ENCODE peak calls at places on chromosomes 16 and 17, in ten cellular contexts. A is neuronal stem cell, E is H1, X is uterus, D is psoas muscle, L is AG04450, I is right cardiac atrium, O is heart right ventricle, P is choroid plexus epithelial cell, H is foreskin fibroblast. J is an unnamed sample.

GRCh38 chr16:85421338-85422123 is 191.6 kb upstream of the GSE1 start:
- DNase-seq in L (no peak), A (no peak), I (no peak), X (peak), P (no peak), O (no peak), D (no peak), E (peak), H (no peak), J (no peak)

GRCh38 chr17:80832266-80832676 is 159.4 kb upstream of the CHMP6 start:
- DNase-seq in L (peak), D (no peak), P (peak), O (peak), I (no peak), A (no peak), E (no peak), X (peak), H (peak), J (no peak)

GRCh38 chr17:69607162-69607834 is 192.8 kb downstream of the MAP2K6 start:
- DNase-seq in X (peak), E (peak), I (peak), A (peak), P (peak), L (peak), O (peak), D (peak), H (peak), J (peak)

GRCh38 chr17:9828296-9829059 is 2.8 kb downstream of the GLP2R start:
- DNase-seq in E (no peak), H (no peak), P (peak), I (no peak), D (no peak), L (no peak), X (no peak), O (no peak), A (no peak), J (no peak)

GRCh38 chr17:61227866-61228265 is 171.8 kb upstream of the TBX2 start:
- DNase-seq in L (no peak), D (no peak), O (no peak), X (no peak), H (no peak), I (no peak), P (no peak), A (no peak), E (no peak), J (no peak)

GRCh38 chr16:4968879-4969278 is 10.7 kb downstream of the SEC14L5 start:
- DNase-seq in H (no peak), A (no peak), E (no peak), L (no peak), X (no peak), O (no peak), I (no peak), D (no peak), P (no peak), J (no peak)

GRCh38 chr17:68972119-68972704 is 17.0 kb upstream of the ABCA8 start:
- DNase-seq in O (no peak), X (no peak), P (peak), E (no peak), D (no peak), I (no peak), H (peak), A (peak), L (no peak), J (no peak)

GRCh38 chr16:55467898-55468297 is 11.1 kb upstream of the MMP2 start:
- DNase-seq in I (no peak), X (no peak), H (no peak), L (no peak), P (no peak), O (no peak), D (no peak), A (no peak), E (no peak), J (no peak)

GRCh38 chr17:57493625-57494024 is 237.3 kb downstream of the MSI2 start:
- DNase-seq in L (no peak), P (no peak), A (no peak), X (no peak), O (no peak), H (no peak), I (no peak), E (no peak), D (no peak), J (no peak)

GRCh38 chr17:72719582-72720493 is 372.6 kb downstream of the SLC39A11 start:
- DNase-seq in D (no peak), I (no peak), E (no peak), H (no peak), P (peak), O (no peak), L (no peak), X (no peak), A (no peak), J (no peak)

GRCh38 chr16:69366431-69366830 is 14.8 kb upstream of the TMED6 start:
- DNase-seq in P (no peak), I (no peak), O (no peak), D (no peak), E (no peak), H (no peak), A (no peak), X (no peak), L (no peak), J (no peak)

GRCh38 chr17:79832211-79833109 is 6.8 kb downstream of the CBX4 start:
- DNase-seq in O (peak), L (no peak), A (no peak), E (peak), D (no peak), I (no peak), X (no peak), H (no peak), P (peak), J (no peak)

GRCh38 chr17:33725675-33726271 is 432.7 kb upstream of the ASIC2 start:
- DNase-seq in E (peak), P (peak), I (peak), H (no peak), X (no peak), D (peak), O (peak), L (no peak), A (peak), J (no peak)

GRCh38 chr16:81708459-81709368 is 70.4 kb upstream of the PLCG2 start:
- DNase-seq in L (no peak), E (no peak), H (no peak), D (no peak), P (no peak), A (no peak), X (no peak), O (no peak), I (no peak), J (no peak)

GRCh38 chr16:8826278-8826879 is 28.7 kb downstream of the PMM2 start:
- DNase-seq in I (no peak), X (no peak), P (no peak), H (no peak), E (no peak), A (no peak), L (no peak), O (no peak), D (no peak), J (no peak)

GRCh38 chr17:82350182-82351030 is 8.6 kb upstream of the TEX19 start:
- DNase-seq in I (no peak), H (no peak), L (no peak), E (no peak), D (no peak), P (no peak), O (no peak), A (no peak), X (no peak), J (no peak)

GRCh38 chr16:11094075-11094593 is 149.8 kb downstream of the CLEC16A start:
- DNase-seq in L (peak), E (no peak), D (no peak), P (peak), X (no peak), O (no peak), H (no peak), I (no peak), A (no peak), J (no peak)

GRCh38 chr16:75238853-75239371 is 12.5 kb downstream of the BCAR1 start:
- DNase-seq in X (no peak), E (no peak), A (no peak), L (no peak), O (peak), H (no peak), D (no peak), P (no peak), I (no peak), J (no peak)

GRCh38 chr17:65850486-65850885 is 289.0 kb upstream of the AXIN2 start:
- DNase-seq in L (no peak), I (no peak), E (no peak), D (no peak), O (no peak), A (no peak), X (no peak), H (peak), P (peak), J (peak)

GRCh38 chr16:27431773-27432599 is 30.0 kb downstream of the IL21R start:
- DNase-seq in D (no peak), H (peak), I (no peak), P (peak), X (no peak), E (peak), O (peak), L (no peak), A (no peak), J (no peak)

GRCh38 chr16:70679653-70680494 is 6.0 kb downstream of the MTSS2 start:
- DNase-seq in A (no peak), L (no peak), E (peak), D (peak), H (no peak), P (no peak), I (peak), O (no peak), X (no peak), J (no peak)

DNA sequence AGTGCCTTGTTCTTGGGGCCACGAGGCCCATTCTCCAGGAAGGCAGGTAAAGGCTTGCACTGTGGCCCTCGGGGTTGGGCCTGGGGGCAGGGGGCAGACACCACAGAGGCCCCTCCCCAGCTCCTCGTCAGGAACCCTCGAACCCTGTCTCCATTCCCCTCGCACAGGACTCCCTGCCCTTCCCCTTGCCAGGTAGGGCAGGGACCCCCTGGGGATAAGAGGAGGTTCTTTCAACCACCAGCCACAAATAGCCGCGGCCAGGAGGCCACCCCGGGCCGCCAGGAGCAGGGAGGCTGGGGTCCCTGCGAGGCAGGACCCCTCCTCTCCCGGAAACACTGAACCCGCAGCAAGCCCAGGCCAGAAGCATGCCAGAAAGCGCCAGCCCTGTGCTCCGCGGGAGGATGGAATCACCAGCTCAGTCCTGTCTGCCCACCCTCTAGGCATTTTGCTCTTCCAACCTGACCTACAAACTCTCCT is 45.6 kb downstream of the SLC47A1 start:
- DNase-seq in X (no peak), I (no peak), E (peak), A (no peak), P (no peak), D (no peak), H (no peak), O (no peak), L (no peak), J (no peak)
- H3K4me3 ChIP-seq in X (peak), I (no peak), E (peak), A (peak), P (no peak), D (peak), H (no peak), O (peak), L (no peak), J (no peak)

GRCh38 chr17:50636804-50637195 is 2.1 kb downstream of the ABCC3 start:
- DNase-seq in L (no peak), P (no peak), H (no peak), A (no peak), I (no peak), E (no peak), X (no peak), D (no peak), O (no peak), J (no peak)
- H3K4me3 ChIP-seq in L (no peak), P (no peak), H (no peak), A (no peak), I (no peak), E (no peak), X (no peak), D (no peak), O (no peak), J (no peak)

GRCh38 chr17:37696366-37696765 is 48.5 kb downstream of the HNF1B start:
- DNase-seq in D (no peak), P (no peak), O (no peak), A (no peak), H (no peak), L (no peak), E (no peak), I (no peak), X (no peak), J (no peak)

GRCh38 chr17:37691807-37692206 is 48.6 kb upstream of the DDX52 start:
- DNase-seq in A (no peak), P (no peak), O (no peak), I (no peak), X (no peak), H (no peak), E (no peak), L (no peak), D (no peak), J (no peak)

GRCh38 chr17:37697331-37697730 is 47.5 kb downstream of the HNF1B start:
- DNase-seq in P (no peak), L (no peak), A (no peak), D (no peak), O (no peak), X (no peak), H (no peak), I (no peak), E (no peak), J (no peak)

GRCh38 chr17:37694734-37695133 is 50.1 kb downstream of the HNF1B start:
- DNase-seq in A (no peak), I (no peak), P (no peak), O (no peak), H (no peak), E (no peak), D (no peak), L (no peak), X (no peak), J (no peak)

DNA sequence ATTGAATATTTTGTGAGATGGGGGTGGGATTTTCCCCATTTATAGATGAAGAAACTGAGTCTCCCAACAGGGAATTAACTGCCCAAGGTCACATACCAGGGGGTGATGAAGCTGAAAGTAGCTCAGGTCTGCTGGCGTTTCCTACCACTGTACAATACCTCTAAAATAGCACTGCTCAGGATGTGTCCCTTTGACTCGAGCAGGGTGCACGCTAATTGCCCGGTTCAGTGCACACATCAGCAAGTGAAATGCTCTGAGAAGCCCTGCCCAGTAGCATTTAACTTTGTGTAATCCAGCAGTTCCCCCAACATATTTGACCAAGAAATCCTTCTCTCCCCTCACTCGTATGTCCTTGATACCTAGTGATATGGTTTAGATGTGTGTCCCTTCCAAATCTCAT is 50.1 kb upstream of the DDX52 start:
- DNase-seq in O (no peak), E (no peak), A (no peak), L (no peak), X (no peak), H (no peak), D (no peak), I (no peak), P (no peak), J (no peak)
- H3K4me3 ChIP-seq in O (no peak), E (no peak), A (no peak), L (no peak), X (no peak), H (no peak), D (no peak), I (no peak), P (no peak), J (no peak)

GRCh38 chr17:74356640-74357465 is 4.8 kb downstream of the BTBD17 start:
- DNase-seq in P (no peak), I (no peak), O (no peak), D (no peak), L (no peak), A (no peak), H (no peak), X (no peak), E (no peak), J (no peak)
- H3K4me3 ChIP-seq in P (no peak), I (peak), O (peak), D (peak), L (no peak), A (peak), H (no peak), X (no peak), E (no peak), J (no peak)

GRCh38 chr17:44123356-44124117 is at the start of gene HDAC5:
- DNase-seq in P (peak), X (peak), H (peak), O (peak), L (peak), D (peak), I (peak), E (peak), A (peak), J (peak)

GRCh38 chr17:44121997-44122824 is 1.2 kb downstream of the HDAC5 start:
- DNase-seq in A (no peak), I (no peak), L (no peak), H (no peak), X (no peak), D (no peak), E (no peak), O (no peak), P (no peak), J (no peak)

GRCh38 chr17:44122825-44123355 is 551 bp downstream of the HDAC5 start:
- DNase-seq in A (no peak), P (no peak), D (no peak), H (no peak), I (no peak), O (no peak), L (no peak), X (no peak), E (no peak), J (no peak)

GRCh38 chr17:44121206-44121605 is 2.2 kb downstream of the HDAC5 start:
- DNase-seq in D (no peak), O (no peak), L (no peak), A (no peak), X (no peak), E (no peak), P (no peak), H (no peak), I (no peak), J (no peak)

GRCh38 chr17:44124118-44124438 is 637 bp upstream of the HDAC5 start:
- DNase-seq in E (no peak), H (no peak), X (no peak), I (no peak), P (no peak), O (no peak), A (no peak), L (no peak), D (no peak), J (no peak)
- H3K4me3 ChIP-seq in E (peak), H (peak), X (peak), I (peak), P (peak), O (peak), A (peak), L (peak), D (peak), J (peak)

GRCh38 chr17:67829331-67829730 is 4.0 kb downstream of the BPTF start:
- DNase-seq in E (peak), A (no peak), X (no peak), P (no peak), I (no peak), H (no peak), D (no peak), L (no peak), O (no peak), J (no peak)
- H3K4me3 ChIP-seq in E (no peak), A (no peak), X (no peak), P (no peak), I (no peak), H (no peak), D (peak), L (no peak), O (no peak), J (no peak)

J was measured in skeletal muscle cell.